ENCODE peak calls at places on chromosomes 12 and 14, in seven cellular contexts. One of them, this sample, is unnamed.

GRCh38 chr14:102055181-102055901 is 31.5 kb downstream of the HSP90AA1 start:
- DNase-seq in AG09309: peak; percentile 17
- DNase-seq in left ventricle myocardium inferior: no peak
- DNase-seq in GM04504: peak; percentile 45
- DNase-seq in stimulated activated naive B cell treated with anti-CD40 and anti-IgM and Interleukin-4, amounts not matched to agents 10 μg/mL and 1 μg/mL and 100 μg/mL, for 72 hours: no peak
- DNase-seq in posterior vena cava: no peak
- DNase-seq in stimulated activated CD8-positive, alpha-beta memory T cell treated with anti-CD3 and anti-CD28 coated beads, Interleukin-7, amount 100 ng/mL, for 1 hour: no peak
- DNase-seq in this sample: no peak

GRCh38 chr14:89443002-89443660 is 26.1 kb upstream of the FOXN3 start:
- DNase-seq in AG09309: no peak
- DNase-seq in left ventricle myocardium inferior: no peak
- DNase-seq in GM04504: no peak
- DNase-seq in stimulated activated naive B cell treated with anti-CD40 and anti-IgM and Interleukin-4, amounts not matched to agents 10 μg/mL and 1 μg/mL and 100 μg/mL, for 72 hours: no peak
- DNase-seq in posterior vena cava: no peak
- DNase-seq in stimulated activated CD8-positive, alpha-beta memory T cell treated with anti-CD3 and anti-CD28 coated beads, Interleukin-7, amount 100 ng/mL, for 1 hour: no peak
- DNase-seq in this sample: no peak

GRCh38 chr12:105352049-105352448 is 21.6 kb downstream of the C12orf75 start:
- DNase-seq in AG09309: no peak
- DNase-seq in left ventricle myocardium inferior: no peak
- DNase-seq in GM04504: no peak
- DNase-seq in stimulated activated naive B cell treated with anti-CD40 and anti-IgM and Interleukin-4, amounts not matched to agents 10 μg/mL and 1 μg/mL and 100 μg/mL, for 72 hours: peak; percentile 63
- DNase-seq in posterior vena cava: no peak
- DNase-seq in stimulated activated CD8-positive, alpha-beta memory T cell treated with anti-CD3 and anti-CD28 coated beads, Interleukin-7, amount 100 ng/mL, for 1 hour: no peak
- DNase-seq in this sample: no peak

GRCh38 chr12:39372929-39373328 is 70.0 kb downstream of the KIF21A start:
- DNase-seq in AG09309: no peak
- DNase-seq in left ventricle myocardium inferior: no peak
- DNase-seq in GM04504: no peak
- DNase-seq in stimulated activated naive B cell treated with anti-CD40 and anti-IgM and Interleukin-4, amounts not matched to agents 10 μg/mL and 1 μg/mL and 100 μg/mL, for 72 hours: no peak
- DNase-seq in posterior vena cava: no peak
- DNase-seq in stimulated activated CD8-positive, alpha-beta memory T cell treated with anti-CD3 and anti-CD28 coated beads, Interleukin-7, amount 100 ng/mL, for 1 hour: no peak
- DNase-seq in this sample: no peak

GRCh38 chr14:22981090-22982012 is 1.0 kb downstream of the AJUBA start:
- DNase-seq in AG09309: no peak
- DNase-seq in left ventricle myocardium inferior: no peak
- DNase-seq in GM04504: no peak
- DNase-seq in stimulated activated naive B cell treated with anti-CD40 and anti-IgM and Interleukin-4, amounts not matched to agents 10 μg/mL and 1 μg/mL and 100 μg/mL, for 72 hours: no peak
- DNase-seq in posterior vena cava: peak; percentile 81
- DNase-seq in stimulated activated CD8-positive, alpha-beta memory T cell treated with anti-CD3 and anti-CD28 coated beads, Interleukin-7, amount 100 ng/mL, for 1 hour: no peak
- DNase-seq in this sample: no peak

GRCh38 chr14:50103558-50103957 is 12.8 kb downstream of the VCPKMT start:
- DNase-seq in AG09309: no peak
- DNase-seq in left ventricle myocardium inferior: no peak
- DNase-seq in GM04504: no peak
- DNase-seq in stimulated activated naive B cell treated with anti-CD40 and anti-IgM and Interleukin-4, amounts not matched to agents 10 μg/mL and 1 μg/mL and 100 μg/mL, for 72 hours: no peak
- DNase-seq in posterior vena cava: no peak
- DNase-seq in stimulated activated CD8-positive, alpha-beta memory T cell treated with anti-CD3 and anti-CD28 coated beads, Interleukin-7, amount 100 ng/mL, for 1 hour: no peak
- DNase-seq in this sample: no peak

GRCh38 chr14:64760146-64760755 is 56.0 kb downstream of the PLEKHG3 start:
- DNase-seq in AG09309: no peak
- DNase-seq in left ventricle myocardium inferior: no peak
- DNase-seq in GM04504: no peak
- DNase-seq in stimulated activated naive B cell treated with anti-CD40 and anti-IgM and Interleukin-4, amounts not matched to agents 10 μg/mL and 1 μg/mL and 100 μg/mL, for 72 hours: no peak
- DNase-seq in posterior vena cava: peak; percentile 82
- DNase-seq in stimulated activated CD8-positive, alpha-beta memory T cell treated with anti-CD3 and anti-CD28 coated beads, Interleukin-7, amount 100 ng/mL, for 1 hour: no peak
- DNase-seq in this sample: no peak

GRCh38 chr12:28507867-28508266 is 317.6 kb downstream of the CCDC91 start:
- DNase-seq in AG09309: no peak
- DNase-seq in left ventricle myocardium inferior: no peak
- DNase-seq in GM04504: no peak
- DNase-seq in stimulated activated naive B cell treated with anti-CD40 and anti-IgM and Interleukin-4, amounts not matched to agents 10 μg/mL and 1 μg/mL and 100 μg/mL, for 72 hours: no peak
- DNase-seq in posterior vena cava: no peak
- DNase-seq in stimulated activated CD8-positive, alpha-beta memory T cell treated with anti-CD3 and anti-CD28 coated beads, Interleukin-7, amount 100 ng/mL, for 1 hour: no peak
- DNase-seq in this sample: no peak

GRCh38 chr12:30646821-30647220 is 48.8 kb downstream of the IPO8 start:
- DNase-seq in AG09309: no peak
- DNase-seq in left ventricle myocardium inferior: no peak
- DNase-seq in GM04504: no peak
- DNase-seq in stimulated activated naive B cell treated with anti-CD40 and anti-IgM and Interleukin-4, amounts not matched to agents 10 μg/mL and 1 μg/mL and 100 μg/mL, for 72 hours: no peak
- DNase-seq in posterior vena cava: no peak
- DNase-seq in stimulated activated CD8-positive, alpha-beta memory T cell treated with anti-CD3 and anti-CD28 coated beads, Interleukin-7, amount 100 ng/mL, for 1 hour: no peak
- DNase-seq in this sample: no peak

GRCh38 chr12:6764011-6764828 is 1.9 kb upstream of the PTMS start:
- DNase-seq in AG09309: peak; percentile 98
- DNase-seq in left ventricle myocardium inferior: peak; percentile 93
- DNase-seq in GM04504: peak; percentile 99
- DNase-seq in stimulated activated naive B cell treated with anti-CD40 and anti-IgM and Interleukin-4, amounts not matched to agents 10 μg/mL and 1 μg/mL and 100 μg/mL, for 72 hours: peak; percentile 69
- DNase-seq in posterior vena cava: peak; percentile 97
- DNase-seq in stimulated activated CD8-positive, alpha-beta memory T cell treated with anti-CD3 and anti-CD28 coated beads, Interleukin-7, amount 100 ng/mL, for 1 hour: no peak
- DNase-seq in this sample: peak; percentile 97

GRCh38 chr12:94150483-94151225 is 2.3 kb downstream of the PLXNC1 start:
- DNase-seq in AG09309: no peak
- DNase-seq in left ventricle myocardium inferior: no peak
- DNase-seq in GM04504: no peak
- DNase-seq in stimulated activated naive B cell treated with anti-CD40 and anti-IgM and Interleukin-4, amounts not matched to agents 10 μg/mL and 1 μg/mL and 100 μg/mL, for 72 hours: peak; percentile 50
- DNase-seq in posterior vena cava: peak; percentile 89
- DNase-seq in stimulated activated CD8-positive, alpha-beta memory T cell treated with anti-CD3 and anti-CD28 coated beads, Interleukin-7, amount 100 ng/mL, for 1 hour: no peak
- DNase-seq in this sample: no peak

GRCh38 chr12:5944688-5945070 is 380 bp downstream of the ANO2 start:
- DNase-seq in AG09309: no peak
- DNase-seq in left ventricle myocardium inferior: no peak
- DNase-seq in GM04504: no peak
- DNase-seq in stimulated activated naive B cell treated with anti-CD40 and anti-IgM and Interleukin-4, amounts not matched to agents 10 μg/mL and 1 μg/mL and 100 μg/mL, for 72 hours: no peak
- DNase-seq in posterior vena cava: no peak
- DNase-seq in stimulated activated CD8-positive, alpha-beta memory T cell treated with anti-CD3 and anti-CD28 coated beads, Interleukin-7, amount 100 ng/mL, for 1 hour: no peak
- DNase-seq in this sample: no peak

GRCh38 chr12:47396902-47397663 is 308.7 kb downstream of the RPAP3 start:
- DNase-seq in AG09309: no peak
- DNase-seq in left ventricle myocardium inferior: no peak
- DNase-seq in GM04504: no peak
- DNase-seq in stimulated activated naive B cell treated with anti-CD40 and anti-IgM and Interleukin-4, amounts not matched to agents 10 μg/mL and 1 μg/mL and 100 μg/mL, for 72 hours: no peak
- DNase-seq in posterior vena cava: no peak
- DNase-seq in stimulated activated CD8-positive, alpha-beta memory T cell treated with anti-CD3 and anti-CD28 coated beads, Interleukin-7, amount 100 ng/mL, for 1 hour: no peak
- DNase-seq in this sample: no peak

GRCh38 chr12:121388421-121388981 is 11.4 kb upstream of the RNF34 start:
- DNase-seq in AG09309: peak; percentile 43
- DNase-seq in left ventricle myocardium inferior: no peak
- DNase-seq in GM04504: peak; percentile 68
- DNase-seq in stimulated activated naive B cell treated with anti-CD40 and anti-IgM and Interleukin-4, amounts not matched to agents 10 μg/mL and 1 μg/mL and 100 μg/mL, for 72 hours: no peak
- DNase-seq in posterior vena cava: no peak
- DNase-seq in stimulated activated CD8-positive, alpha-beta memory T cell treated with anti-CD3 and anti-CD28 coated beads, Interleukin-7, amount 100 ng/mL, for 1 hour: no peak
- DNase-seq in this sample: no peak

GRCh38 chr14:60085085-60085484 is 6.6 kb upstream of the PCNX4 start:
- DNase-seq in AG09309: no peak
- DNase-seq in left ventricle myocardium inferior: no peak
- DNase-seq in GM04504: no peak
- DNase-seq in stimulated activated naive B cell treated with anti-CD40 and anti-IgM and Interleukin-4, amounts not matched to agents 10 μg/mL and 1 μg/mL and 100 μg/mL, for 72 hours: no peak
- DNase-seq in posterior vena cava: no peak
- DNase-seq in stimulated activated CD8-positive, alpha-beta memory T cell treated with anti-CD3 and anti-CD28 coated beads, Interleukin-7, amount 100 ng/mL, for 1 hour: no peak
- DNase-seq in this sample: no peak

GRCh38 chr12:6141048-6141447 is 16.6 kb upstream of the VWF start:
- DNase-seq in AG09309: no peak
- DNase-seq in left ventricle myocardium inferior: no peak
- DNase-seq in GM04504: no peak
- DNase-seq in stimulated activated naive B cell treated with anti-CD40 and anti-IgM and Interleukin-4, amounts not matched to agents 10 μg/mL and 1 μg/mL and 100 μg/mL, for 72 hours: peak; percentile 39
- DNase-seq in posterior vena cava: peak; percentile 69
- DNase-seq in stimulated activated CD8-positive, alpha-beta memory T cell treated with anti-CD3 and anti-CD28 coated beads, Interleukin-7, amount 100 ng/mL, for 1 hour: no peak
- DNase-seq in this sample: no peak

GRCh38 chr12:69163681-69164362 is 75.5 kb upstream of the CPSF6 start:
- DNase-seq in AG09309: no peak
- DNase-seq in left ventricle myocardium inferior: no peak
- DNase-seq in GM04504: no peak
- DNase-seq in stimulated activated naive B cell treated with anti-CD40 and anti-IgM and Interleukin-4, amounts not matched to agents 10 μg/mL and 1 μg/mL and 100 μg/mL, for 72 hours: no peak
- DNase-seq in posterior vena cava: no peak
- DNase-seq in stimulated activated CD8-positive, alpha-beta memory T cell treated with anti-CD3 and anti-CD28 coated beads, Interleukin-7, amount 100 ng/mL, for 1 hour: no peak
- DNase-seq in this sample: no peak

GRCh38 chr12:26226629-26227375 is 31.4 kb downstream of the SSPN start:
- DNase-seq in AG09309: no peak
- DNase-seq in left ventricle myocardium inferior: peak; percentile 31
- DNase-seq in GM04504: no peak
- DNase-seq in stimulated activated naive B cell treated with anti-CD40 and anti-IgM and Interleukin-4, amounts not matched to agents 10 μg/mL and 1 μg/mL and 100 μg/mL, for 72 hours: no peak
- DNase-seq in posterior vena cava: peak; percentile 84
- DNase-seq in stimulated activated CD8-positive, alpha-beta memory T cell treated with anti-CD3 and anti-CD28 coated beads, Interleukin-7, amount 100 ng/mL, for 1 hour: no peak
- DNase-seq in this sample: peak; percentile 37

GRCh38 chr12:68319988-68320623 is 12.1 kb downstream of the MDM1 start:
- DNase-seq in AG09309: peak; percentile 73
- DNase-seq in left ventricle myocardium inferior: peak; percentile 19
- DNase-seq in GM04504: peak; percentile 56
- DNase-seq in stimulated activated naive B cell treated with anti-CD40 and anti-IgM and Interleukin-4, amounts not matched to agents 10 μg/mL and 1 μg/mL and 100 μg/mL, for 72 hours: no peak
- DNase-seq in posterior vena cava: no peak
- DNase-seq in stimulated activated CD8-positive, alpha-beta memory T cell treated with anti-CD3 and anti-CD28 coated beads, Interleukin-7, amount 100 ng/mL, for 1 hour: no peak
- DNase-seq in this sample: peak; percentile 88